ENCODE peak calls at places on chromosomes 1 and 21, in six cellular contexts. L is IMR-90, P is neuronal stem cell, S is H9, Q is trophoblast cell, V is mesenchymal stem cell. U is an unnamed sample. For H3K4me1, the result is how much of the 10 kb centered on the place peaks cover.

GRCh38 chr1:107572674-107573205 is 392.2 kb downstream of the VAV3 start:
- DNase-seq in Q (peak), S (no peak), L (peak), P (no peak), V (no peak), U (no peak)

GRCh38 chr1:45488978-45489377 is 2.0 kb downstream of the TESK2 start:
- DNase-seq in Q (no peak), P (no peak), V (no peak), S (no peak), L (no peak), U (no peak)

GRCh38 chr21:44952929-44953627 is 13.2 kb downstream of the SLX9 start:
- DNase-seq in Q (no peak), V (no peak), L (no peak), S (no peak), P (no peak), U (no peak)

GRCh38 chr1:81237531-81238528 is 562.9 kb upstream of the ADGRL2 start:
- DNase-seq in Q (no peak), V (peak), S (no peak), L (peak), P (no peak), U (no peak)

GRCh38 chr1:111505641-111506119 is 2.2 kb upstream of the ADORA3 start:
- DNase-seq in V (no peak), P (no peak), Q (peak), L (no peak), S (no peak), U (no peak)

GRCh38 chr1:76868916-76869315 is 1.6 kb downstream of the ST6GALNAC5 start:
- DNase-seq in Q (no peak), S (peak), L (no peak), P (peak), V (no peak), U (peak)

GRCh38 chr1:232629250-232630046 is 485 bp downstream of the SIPA1L2 start:
- DNase-seq in Q (peak), V (peak), L (no peak), S (peak), P (no peak), U (peak)

GRCh38 chr1:68600049-68600661 is 103.3 kb upstream of the DEPDC1 start:
- DNase-seq in S (peak), P (no peak), L (peak), V (peak), Q (peak), U (peak)

GRCh38 chr1:43764581-43764980 is 57.2 kb downstream of the ST3GAL3 start:
- DNase-seq in Q (no peak), V (no peak), L (no peak), P (no peak), S (peak), U (peak)

GRCh38 chr21:43333301-43334062 is 93.4 kb downstream of the SIK1 start:
- DNase-seq in Q (peak), L (peak), S (peak), V (peak), P (peak), U (peak)

GRCh38 chr1:2908081-2908480 is 106.6 kb upstream of the TTC34 start:
- DNase-seq in Q (no peak), S (no peak), V (no peak), L (no peak), P (no peak), U (no peak)

GRCh38 chr21:39263372-39263771 is 50.1 kb downstream of the BRWD1 start:
- DNase-seq in L (peak), S (no peak), P (no peak), V (peak), Q (no peak), U (no peak)

GRCh38 chr1:31054349-31054748 is 11.2 kb downstream of the PUM1 start:
- DNase-seq in L (peak), S (no peak), Q (no peak), P (no peak), V (peak), U (no peak)

GRCh38 chr1:154998201-154998780 is 4.3 kb upstream of the ZBTB7B start:
- DNase-seq in Q (no peak), V (no peak), L (no peak), P (no peak), S (peak), U (no peak)

GRCh38 chr1:94104776-94105462 is 16.0 kb downstream of the ABCA4 start:
- DNase-seq in Q (no peak), V (no peak), L (no peak), S (no peak), P (no peak), U (no peak)

DNA sequence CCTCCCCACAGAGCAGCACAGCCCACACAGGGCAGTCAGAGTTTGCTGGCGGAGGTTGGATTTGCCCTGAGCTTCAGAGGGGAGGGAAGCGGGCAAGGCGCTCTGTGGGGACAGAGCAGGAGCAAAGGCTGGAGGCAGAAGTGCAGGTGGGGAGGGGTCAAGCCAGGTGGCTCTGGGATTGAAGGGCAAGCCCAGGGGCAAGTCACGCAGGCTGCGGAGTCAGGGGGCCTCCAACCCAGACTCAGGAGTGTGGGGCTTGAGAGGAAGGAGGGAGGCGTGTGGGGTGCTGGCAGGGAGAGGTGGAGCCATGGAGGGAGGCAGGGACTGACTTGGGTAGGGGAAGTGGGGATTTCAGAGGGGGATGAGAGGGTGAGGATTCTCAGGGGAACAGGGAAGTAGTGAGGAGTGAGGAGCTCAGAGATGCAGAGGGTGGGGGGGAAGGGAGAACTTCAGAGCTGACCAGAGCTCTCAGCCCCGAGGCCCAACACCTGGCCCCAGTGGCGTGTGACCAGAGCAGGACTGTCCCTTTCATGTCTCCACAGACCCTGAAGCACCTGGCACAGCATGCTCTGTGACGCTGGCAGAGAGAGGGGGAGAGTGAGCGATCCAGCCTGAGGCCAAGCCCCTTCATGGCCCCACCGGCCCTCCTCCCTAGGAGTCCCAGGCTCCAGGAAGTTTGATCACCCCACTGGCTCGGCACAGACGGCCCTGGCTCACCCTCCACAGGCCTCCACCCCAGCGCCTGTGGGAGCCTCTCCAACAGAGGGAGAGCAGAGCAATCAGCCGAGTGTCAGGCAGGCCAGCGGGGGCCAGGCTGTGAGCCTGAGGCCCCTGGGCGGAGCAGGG is 10.8 kb downstream of the SH3BGRL3 start:
- DNase-seq in L (no peak), V (no peak), Q (no peak), P (no peak), S (no peak), U (no peak)
- H3K4me1 ChIP-seq in L (under half), V (under half), Q (under half), P (under half), S (under half), U (under half)

GRCh38 chr1:50427818-50428779 is 4.9 kb upstream of the DMRTA2 start:
- DNase-seq in S (peak), L (no peak), Q (no peak), P (peak), V (no peak), U (peak)
- H3K4me2 ChIP-seq in S (peak), L (no peak), Q (peak), P (peak), V (no peak), U (peak)

GRCh38 chr1:8303876-8304275 is 14.0 kb upstream of the SLC45A1 start:
- DNase-seq in V (no peak), Q (peak), L (no peak), P (no peak), S (no peak), U (no peak)

GRCh38 chr1:8303141-8303540 is 14.8 kb upstream of the SLC45A1 start:
- DNase-seq in V (peak), P (no peak), S (no peak), Q (peak), L (peak), U (no peak)

GRCh38 chr1:8299963-8300362 is 18.0 kb upstream of the SLC45A1 start:
- DNase-seq in L (no peak), S (no peak), P (no peak), Q (no peak), V (no peak), U (no peak)

GRCh38 chr1:8297245-8297644 is 20.7 kb upstream of the SLC45A1 start:
- DNase-seq in S (no peak), P (no peak), L (no peak), Q (no peak), V (no peak), U (peak)

GRCh38 chr1:8302181-8302681 is 15.7 kb upstream of the SLC45A1 start:
- DNase-seq in L (no peak), S (no peak), V (no peak), P (no peak), Q (peak), U (no peak)
- H3K18ac ChIP-seq in L (peak), S (no peak), V (no peak), P (no peak), Q (no peak), U (no peak)

GRCh38 chr1:209397910-209398309 is 185.6 kb upstream of the CAMK1G start:
- DNase-seq in Q (no peak), V (no peak), P (no peak), L (no peak), S (no peak), U (peak)
- H3K4me1 ChIP-seq in Q (under half), V (under half), P (under half), L (under half), S (under half), U (under half)

GRCh38 chr1:112699425-112700144 is 7.3 kb downstream of the RHOC start:
- DNase-seq in Q (no peak), P (no peak), S (no peak), V (peak), L (no peak), U (no peak)
- H3K4me2 ChIP-seq in Q (no peak), P (no peak), S (no peak), V (no peak), L (no peak), U (no peak)

GRCh38 chr1:8075511-8076051 is 49.5 kb upstream of the ERRFI1 start:
- DNase-seq in L (peak), V (peak), P (no peak), Q (peak), S (peak), U (peak)

GRCh38 chr1:8077602-8078001 is 51.5 kb upstream of the ERRFI1 start:
- DNase-seq in V (no peak), P (no peak), S (no peak), Q (peak), L (no peak), U (no peak)

GRCh38 chr1:8077120-8077573 is 51.0 kb upstream of the ERRFI1 start:
- DNase-seq in P (no peak), Q (peak), V (peak), L (peak), S (peak), U (peak)

GRCh38 chr1:8078176-8078671 is 52.1 kb upstream of the ERRFI1 start:
- DNase-seq in V (peak), S (no peak), P (no peak), L (peak), Q (peak), U (peak)

DNA sequence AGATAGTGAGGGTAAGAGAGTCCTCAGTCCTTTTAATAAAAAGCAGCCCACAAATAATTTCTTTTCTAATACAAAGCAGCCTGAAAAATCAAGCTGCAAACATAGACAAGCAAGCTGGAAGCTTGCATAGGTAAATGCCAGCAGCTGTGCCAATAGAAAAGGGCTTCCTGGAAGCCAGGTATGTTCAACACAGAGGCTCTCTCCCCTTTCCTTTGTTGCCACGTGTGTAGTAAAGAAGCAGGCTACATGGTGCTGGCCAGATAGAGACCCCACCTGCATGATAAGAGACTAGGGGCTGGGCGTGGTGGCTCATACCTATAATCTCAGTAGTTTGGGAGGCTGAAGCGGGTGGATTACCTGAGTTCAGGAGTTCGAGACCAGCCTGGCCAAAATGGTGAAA is 50.1 kb upstream of the ERRFI1 start:
- DNase-seq in L (no peak), P (no peak), S (no peak), V (no peak), Q (peak), U (no peak)
- H3K18ac ChIP-seq in L (no peak), P (no peak), S (no peak), V (peak), Q (peak), U (no peak)

GRCh38 chr21:29078884-29079765 is 5.7 kb upstream of the CCT8 start:
- DNase-seq in V (peak), S (no peak), L (no peak), P (no peak), Q (peak), U (no peak)
- H3K4me1 ChIP-seq in V (under half), S (under half), L (under half), P (under half), Q (under half), U (under half)

GRCh38 chr21:41316641-41317392 is at the start of gene FAM3B:
- DNase-seq in Q (peak), S (peak), P (peak), L (no peak), V (no peak), U (peak)
- H3K4me2 ChIP-seq in Q (peak), S (peak), P (peak), L (no peak), V (no peak), U (peak)